ENCODE peak calls at places on chromosome X, in four cellular contexts. One of them, this sample, is unnamed.
A peak's percentile ranks its signal among the peaks of the same experiment; 100 is the strongest.

GRCh38 chrX:10404435-10404834 is 215.9 kb downstream of the MID1 start:
- DNase-seq in GM12878: no peak
- DNase-seq in WTC11: no peak
- DNase-seq in HepG2: no peak
- DNase-seq in this sample: no peak

GRCh38 chrX:16725067-16725466 is 5.7 kb downstream of the SYAP1 start:
- DNase-seq in WTC11: no peak
- DNase-seq in GM12878: no peak
- DNase-seq in HepG2: no peak
- DNase-seq in this sample: no peak

GRCh38 chrX:30888526-30889146 is 418 bp downstream of the TAB3 start:
- DNase-seq in HepG2: no peak
- DNase-seq in WTC11: peak; percentile 13
- DNase-seq in GM12878: no peak
- DNase-seq in this sample: no peak

GRCh38 chrX:108025954-108026616 is 18.8 kb upstream of the VSIG1 start:
- DNase-seq in HepG2: no peak
- DNase-seq in GM12878: no peak
- DNase-seq in WTC11: no peak
- DNase-seq in this sample: no peak

GRCh38 chrX:13489451-13489850 is 80.0 kb upstream of the EGFL6 start:
- DNase-seq in WTC11: no peak
- DNase-seq in HepG2: no peak
- DNase-seq in GM12878: no peak
- DNase-seq in this sample: no peak

GRCh38 chrX:65643786-65644111 is 23.7 kb upstream of the MSN start:
- DNase-seq in HepG2: no peak
- DNase-seq in WTC11: no peak
- DNase-seq in GM12878: no peak
- DNase-seq in this sample: no peak

GRCh38 chrX:82775426-82775825 is 732.7 kb upstream of the POU3F4 start:
- DNase-seq in HepG2: no peak
- DNase-seq in WTC11: no peak
- DNase-seq in GM12878: no peak
- DNase-seq in this sample: no peak

GRCh38 chrX:27675493-27675892 is 85.3 kb downstream of the DCAF8L2 start:
- DNase-seq in HepG2: no peak
- DNase-seq in GM12878: no peak
- DNase-seq in WTC11: no peak
- DNase-seq in this sample: no peak

GRCh38 chrX:14777484-14777883 is 95.4 kb downstream of the FANCB start:
- DNase-seq in GM12878: no peak
- DNase-seq in HepG2: no peak
- DNase-seq in WTC11: no peak
- DNase-seq in this sample: no peak

GRCh38 chrX:153966841-153967535 is 4.6 kb downstream of the HCFC1 start:
- DNase-seq in HepG2: no peak
- DNase-seq in WTC11: no peak
- DNase-seq in GM12878: no peak
- DNase-seq in this sample: peak; percentile 47

GRCh38 chrX:77785400-77785745 is 643 bp downstream of the ATRX start:
- DNase-seq in GM12878: no peak
- DNase-seq in WTC11: peak; percentile 10
- DNase-seq in HepG2: no peak
- DNase-seq in this sample: peak; percentile 44

GRCh38 chrX:119870626-119871131 is 854 bp downstream of the RNF113A start:
- DNase-seq in WTC11: no peak
- DNase-seq in HepG2: peak; percentile 11
- DNase-seq in GM12878: no peak
- DNase-seq in this sample: peak; percentile 16

GRCh38 chrX:153226344-153227190 is 47.5 kb downstream of the MAGEA1 start:
- DNase-seq in HepG2: no peak
- DNase-seq in WTC11: peak; percentile 91
- DNase-seq in GM12878: no peak
- DNase-seq in this sample: peak; percentile 93

GRCh38 chrX:46913710-46914109 is 1.5 kb downstream of the JADE3 start:
- DNase-seq in GM12878: no peak
- DNase-seq in HepG2: peak; percentile 39
- DNase-seq in WTC11: no peak
- DNase-seq in this sample: no peak

GRCh38 chrX:125150231-125150630 is 169.4 kb upstream of the TEX13C start:
- DNase-seq in WTC11: no peak
- DNase-seq in HepG2: no peak
- DNase-seq in GM12878: no peak
- DNase-seq in this sample: peak; percentile 7

GRCh38 chrX:108734426-108734825 is 1.9 kb downstream of the IRS4 start:
- DNase-seq in GM12878: no peak
- DNase-seq in WTC11: no peak
- DNase-seq in HepG2: no peak
- DNase-seq in this sample: no peak

GRCh38 chrX:47191331-47191730 is 2.3 kb upstream of the UBA1 start:
- DNase-seq in HepG2: no peak
- DNase-seq in WTC11: peak; percentile 17
- DNase-seq in GM12878: no peak
- DNase-seq in this sample: no peak

GRCh38 chrX:3697701-3698279 is 15.7 kb downstream of the PRKX start:
- DNase-seq in WTC11: no peak
- DNase-seq in HepG2: no peak
- DNase-seq in GM12878: no peak
- DNase-seq in this sample: no peak

GRCh38 chrX:101550825-101551767 is 749 bp downstream of the ARMCX1 start:
- DNase-seq in HepG2: no peak
- DNase-seq in GM12878: no peak
- DNase-seq in WTC11: peak; percentile 55
- DNase-seq in this sample: peak; percentile 18

GRCh38 chrX:16445166-16445752 is 204.7 kb upstream of the S100G start:
- DNase-seq in HepG2: peak; percentile 1
- DNase-seq in GM12878: no peak
- DNase-seq in WTC11: peak; percentile 27
- DNase-seq in this sample: peak; percentile 24

GRCh38 chrX:132413459-132413858 is 75.4 kb downstream of the MBNL3 start:
- DNase-seq in GM12878: no peak
- DNase-seq in HepG2: peak; percentile 82
- DNase-seq in WTC11: peak; percentile 62
- DNase-seq in this sample: peak; percentile 9

GRCh38 chrX:149541521-149542047 is 772 bp downstream of the EOLA1 start:
- DNase-seq in GM12878: no peak
- DNase-seq in WTC11: no peak
- DNase-seq in HepG2: no peak
- DNase-seq in this sample: peak; percentile 21

GRCh38 chrX:53261573-53261972 is 19.8 kb downstream of the IQSEC2 start:
- DNase-seq in GM12878: no peak
- DNase-seq in HepG2: no peak
- DNase-seq in WTC11: no peak
- DNase-seq in this sample: no peak

GRCh38 chrX:12974797-12975669 is at the start of gene TMSB4X:
- DNase-seq in WTC11: peak; percentile 79
- DNase-seq in HepG2: no peak
- DNase-seq in GM12878: no peak
- DNase-seq in this sample: peak; percentile 84

GRCh38 chrX:86171366-86171765 is 23.1 kb downstream of the DACH2 start:
- DNase-seq in HepG2: peak; percentile 35
- DNase-seq in GM12878: no peak
- DNase-seq in WTC11: peak; percentile 16
- DNase-seq in this sample: peak; percentile 11

GRCh38 chrX:57918750-57919436 is 8.6 kb upstream of the ZXDA start:
- DNase-seq in GM12878: no peak
- DNase-seq in WTC11: peak; percentile 8
- DNase-seq in HepG2: peak; percentile 5
- DNase-seq in this sample: no peak

GRCh38 chrX:68693481-68694410 is 46.3 kb downstream of the STARD8 start:
- DNase-seq in GM12878: no peak
- DNase-seq in HepG2: no peak
- DNase-seq in WTC11: peak; percentile 83
- DNase-seq in this sample: peak; percentile 87

GRCh38 chrX:98065151-98065550 is 1181.4 kb downstream of the RPA4 start:
- DNase-seq in GM12878: no peak
- DNase-seq in WTC11: no peak
- DNase-seq in HepG2: no peak
- DNase-seq in this sample: no peak

GRCh38 chrX:98071331-98071730 is 1187.6 kb downstream of the RPA4 start:
- DNase-seq in HepG2: no peak
- DNase-seq in GM12878: no peak
- DNase-seq in WTC11: no peak
- DNase-seq in this sample: no peak

GRCh38 chrX:98068210-98068609 is 1184.5 kb downstream of the RPA4 start:
- DNase-seq in GM12878: no peak
- DNase-seq in WTC11: no peak
- DNase-seq in HepG2: no peak
- DNase-seq in this sample: no peak

DNA sequence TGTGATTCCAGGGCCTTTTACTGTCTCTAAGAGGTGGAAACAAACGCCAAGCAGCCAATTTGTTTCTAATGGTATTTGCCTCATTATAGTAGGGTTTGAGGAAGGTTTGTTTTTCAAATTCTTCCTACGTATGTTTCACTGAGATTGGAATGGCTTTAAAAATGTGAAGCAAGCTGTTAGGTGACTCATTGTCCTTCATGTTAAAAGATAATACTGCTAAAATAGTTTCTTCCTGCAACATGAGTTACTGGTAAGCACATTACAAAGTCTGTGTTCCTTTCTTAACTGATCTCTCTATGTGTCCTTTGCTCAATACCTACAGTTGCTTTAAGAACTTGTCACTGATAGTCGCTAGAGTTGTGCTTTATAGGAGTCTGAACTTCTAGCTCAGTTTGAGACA is 1183.9 kb downstream of the RPA4 start:
- DNase-seq in WTC11: no peak
- DNase-seq in HepG2: no peak
- DNase-seq in GM12878: no peak
- DNase-seq in this sample: no peak
- TF ChIP-seq ETV6 in WTC11: no peak
- TF ChIP-seq ETV6 in HepG2: no peak
- TF ChIP-seq ETV6 in GM12878: no peak
- TF ChIP-seq ETV6 in this sample: no peak

DNA sequence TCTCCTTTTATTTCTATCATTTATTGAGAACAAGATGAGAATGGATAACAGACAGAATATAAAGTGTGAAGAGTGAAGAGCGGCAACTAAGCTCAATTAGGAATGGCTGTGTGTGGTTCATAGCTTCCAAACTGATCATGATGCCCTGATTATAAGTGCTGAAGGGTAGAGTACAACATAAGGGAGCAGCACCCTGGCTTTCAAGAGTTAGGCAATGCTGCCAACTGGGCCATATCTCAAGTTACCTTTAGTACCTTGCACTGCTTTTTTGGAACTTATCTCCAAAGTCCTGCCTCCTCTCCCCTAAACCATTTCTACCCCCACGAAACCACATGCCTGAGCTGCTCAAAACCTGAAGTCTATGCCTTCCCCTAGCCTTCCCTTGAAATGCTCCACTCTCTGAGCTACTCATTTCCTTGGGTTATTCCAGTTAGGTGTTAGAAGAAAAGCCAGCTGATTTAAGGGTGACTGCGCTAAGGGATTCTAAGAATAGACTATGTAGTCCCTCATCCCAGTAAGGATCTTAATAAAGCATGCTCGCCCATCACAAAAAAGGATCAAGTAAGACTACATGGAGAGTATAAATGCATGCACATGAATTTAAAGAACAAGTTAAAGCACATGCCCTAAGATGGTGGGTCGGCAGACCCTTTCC is 29.6 kb downstream of the MED14 start:
- DNase-seq in HepG2: no peak
- DNase-seq in GM12878: no peak
- DNase-seq in WTC11: no peak
- DNase-seq in this sample: no peak
- TF ChIP-seq ETV6 in HepG2: no peak
- TF ChIP-seq ETV6 in GM12878: no peak
- TF ChIP-seq ETV6 in WTC11: no peak
- TF ChIP-seq ETV6 in this sample: no peak

DNA sequence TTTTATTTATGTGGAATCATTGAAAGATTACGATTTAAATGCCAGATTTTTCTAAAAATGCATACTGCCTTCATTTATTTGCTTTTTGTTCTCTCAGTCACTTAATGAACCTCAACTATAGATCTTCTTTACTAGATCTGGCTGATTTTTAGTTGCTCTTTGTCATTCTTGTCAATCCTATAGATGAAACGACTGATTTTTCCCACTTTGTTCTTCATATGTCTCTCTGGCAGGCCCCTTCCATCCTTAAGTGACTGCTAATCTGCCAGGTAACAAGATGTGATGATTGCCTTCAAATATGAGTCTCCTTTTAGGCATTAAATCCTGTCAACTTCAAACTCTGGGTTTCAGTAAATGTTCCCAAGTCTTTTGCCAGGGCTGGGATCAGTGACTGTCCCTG is 61.0 kb downstream of the ALG13 start:
- DNase-seq in WTC11: no peak
- DNase-seq in GM12878: no peak
- DNase-seq in HepG2: no peak
- DNase-seq in this sample: no peak
- TF ChIP-seq ETV6 in WTC11: no peak
- TF ChIP-seq ETV6 in GM12878: no peak
- TF ChIP-seq ETV6 in HepG2: no peak
- TF ChIP-seq ETV6 in this sample: no peak

GRCh38 chrX:143165778-143166177 is 140.1 kb downstream of the SPANXN4 start:
- DNase-seq in HepG2: no peak
- DNase-seq in GM12878: no peak
- DNase-seq in WTC11: no peak
- DNase-seq in this sample: no peak
- TF ChIP-seq ETV6 in HepG2: no peak
- TF ChIP-seq ETV6 in GM12878: no peak
- TF ChIP-seq ETV6 in WTC11: no peak
- TF ChIP-seq ETV6 in this sample: no peak

This sample was measured in K562.